ENCODE peak calls at places on chromosome 17, in nine cellular contexts. G is PC-9, X is astrocyte, U is mammary epithelial cell, R is hepatocyte, W is trophoblast cell, L is mesenchymal stem cell, J is fibroblast of lung, T is K562. C is an unnamed sample.

GRCh38 chr17:43556292-43556691 is 10.2 kb upstream of the ETV4 start:
- DNase-seq in G (peak; percentile 91), X (no peak), U (peak; percentile 77), R (peak; percentile 49), W (no peak), L (peak; percentile 76), J (peak; percentile 91), T (peak; percentile 93), C (peak; percentile 80)

GRCh38 chr17:82924214-82924613 is 84.4 kb upstream of the ZNF750 start:
- DNase-seq in G (no peak), X (no peak), U (no peak), R (no peak), W (no peak), L (no peak), J (no peak), T (no peak), C (no peak)

GRCh38 chr17:60641810-60642220 is 35.8 kb upstream of the BCAS3 start:
- DNase-seq in G (peak; percentile 49), X (peak; percentile 67), U (peak; percentile 59), R (peak; percentile 91), W (peak; percentile 54), L (peak; percentile 91), J (peak; percentile 90), T (peak; percentile 89), C (peak; percentile 85)

GRCh38 chr17:36934144-36934758 is 3.0 kb upstream of the LHX1 start:
- DNase-seq in G (no peak), X (no peak), U (no peak), R (no peak), W (no peak), L (no peak), J (no peak), T (no peak), C (peak; percentile 76)

GRCh38 chr17:4594406-4595349 is 10.3 kb downstream of the SMTNL2 start:
- DNase-seq in G (no peak), X (no peak), U (no peak), R (no peak), W (peak; percentile 33), L (no peak), J (no peak), T (peak; percentile 64), C (peak; percentile 90)

GRCh38 chr17:17025621-17026020 is 16.6 kb upstream of the MPRIP start:
- DNase-seq in G (no peak), X (no peak), U (no peak), R (no peak), W (no peak), L (no peak), J (no peak), T (no peak), C (peak; percentile 31)

GRCh38 chr17:61532818-61533217 is 58.2 kb downstream of the NACA2 start:
- DNase-seq in G (no peak), X (no peak), U (no peak), R (no peak), W (no peak), L (no peak), J (no peak), T (no peak), C (no peak)

GRCh38 chr17:62652251-62653001 is 25.0 kb downstream of the MRC2 start:
- DNase-seq in G (no peak), X (peak; percentile 73), U (peak; percentile 69), R (peak; percentile 29), W (no peak), L (peak; percentile 89), J (peak; percentile 63), T (no peak), C (peak; percentile 94)

GRCh38 chr17:75019146-75019545 is 6.7 kb downstream of the MRPL58 start:
- DNase-seq in G (no peak), X (no peak), U (no peak), R (no peak), W (no peak), L (no peak), J (no peak), T (no peak), C (no peak)

GRCh38 chr17:28735242-28735722 is 6.7 kb downstream of the NEK8 start:
- DNase-seq in G (peak; percentile 85), X (no peak), U (peak; percentile 60), R (no peak), W (no peak), L (no peak), J (no peak), T (peak; percentile 95), C (peak; percentile 83)

GRCh38 chr17:65660947-65661346 is 99.5 kb upstream of the AXIN2 start:
- DNase-seq in G (no peak), X (peak; percentile 36), U (no peak), R (no peak), W (no peak), L (peak; percentile 34), J (peak; percentile 57), T (peak; percentile 32), C (peak; percentile 42)

GRCh38 chr17:73640691-73641090 is 3.6 kb downstream of the SDK2 start:
- DNase-seq in G (no peak), X (no peak), U (no peak), R (no peak), W (no peak), L (no peak), J (no peak), T (no peak), C (no peak)

GRCh38 chr17:14488958-14489550 is 188.2 kb downstream of the HS3ST3B1 start:
- DNase-seq in G (no peak), X (no peak), U (no peak), R (no peak), W (no peak), L (peak; percentile 20), J (no peak), T (no peak), C (no peak)

DNA sequence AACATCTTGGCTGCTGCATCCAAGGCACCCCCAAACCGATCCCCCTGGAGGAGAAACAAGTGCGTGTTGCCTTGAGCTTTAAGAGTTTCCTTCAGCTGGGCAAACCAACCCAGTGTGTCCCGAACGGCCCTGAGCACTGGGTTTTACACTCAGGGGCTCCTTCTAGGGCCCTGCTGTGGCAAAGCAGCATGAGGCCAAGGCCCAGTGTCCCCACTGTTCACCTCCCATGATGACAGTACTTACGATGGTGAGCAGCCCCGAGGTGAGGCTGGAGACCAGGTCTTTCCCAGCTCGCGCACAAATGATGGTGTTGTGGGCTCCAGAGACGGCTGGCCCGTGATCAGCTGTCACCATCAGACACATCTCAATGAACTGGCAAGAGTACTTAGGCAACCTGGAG is 6.6 kb upstream of the KLHL11 start:
- DNase-seq in G (no peak), X (no peak), U (no peak), R (no peak), W (no peak), L (no peak), J (no peak), T (no peak), C (no peak)
- H2AFZ ChIP-seq in G (no peak overlapping the region), X (no peak overlapping the region), U (no peak overlapping the region), R (no peak overlapping the region), W (no peak overlapping the region), L (no peak overlapping the region), J (no peak overlapping the region), T (no peak overlapping the region), C (no peak overlapping the region)

GRCh38 chr17:1643999-1644492 is 1.5 kb downstream of the SCARF1 start:
- DNase-seq in G (no peak), X (no peak), U (no peak), R (no peak), W (no peak), L (no peak), J (no peak), T (no peak), C (peak; percentile 91)

GRCh38 chr17:1646199-1646875 is 805 bp upstream of the SCARF1 start:
- DNase-seq in G (no peak), X (no peak), U (no peak), R (no peak), W (no peak), L (no peak), J (no peak), T (no peak), C (peak; percentile 54)

GRCh38 chr17:1643293-1643998 is 2.1 kb downstream of the SCARF1 start:
- DNase-seq in G (peak; percentile 72), X (no peak), U (peak; percentile 61), R (peak; percentile 92), W (peak; percentile 52), L (no peak), J (no peak), T (no peak), C (peak; percentile 95)

GRCh38 chr17:1645207-1646171 is at the start of gene SCARF1:
- DNase-seq in G (no peak), X (no peak), U (no peak), R (no peak), W (no peak), L (peak; percentile 55), J (no peak), T (no peak), C (peak; percentile 85)

DNA sequence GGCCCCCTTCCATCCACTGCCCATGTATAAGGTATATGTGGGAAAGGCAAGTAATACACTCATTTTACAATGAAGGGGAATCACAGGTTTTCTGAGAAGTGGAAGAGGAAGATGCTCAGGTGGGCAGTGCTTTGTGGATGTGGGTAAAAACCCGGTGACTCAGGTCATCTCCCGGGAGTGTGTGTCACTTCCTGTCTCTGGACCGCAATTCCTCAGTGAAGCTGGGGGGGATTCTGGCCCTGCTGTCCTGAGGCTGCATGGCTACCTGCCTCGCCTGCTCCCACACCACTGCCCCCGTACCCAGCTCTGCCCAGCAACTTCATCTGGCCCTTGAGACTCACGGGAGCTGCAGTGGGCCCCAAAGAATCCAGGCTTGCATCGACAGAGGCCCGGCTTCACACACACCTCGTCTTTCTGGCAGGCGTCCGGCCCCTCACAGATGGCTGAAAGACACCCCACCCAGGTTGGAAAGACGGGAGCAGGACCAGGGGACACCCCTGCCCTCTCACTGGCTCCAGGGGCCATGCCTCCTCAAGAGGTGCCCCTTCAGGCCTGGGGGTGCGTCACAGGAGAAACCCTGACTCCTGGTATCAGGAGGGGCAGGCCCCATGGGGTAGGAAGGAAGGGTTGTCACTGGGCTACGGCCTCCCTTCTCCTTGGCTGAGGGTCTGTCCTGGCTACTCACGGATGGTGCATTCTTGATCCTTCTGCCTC is 882 bp downstream of the SCARF1 start:
- DNase-seq in G (no peak), X (no peak), U (peak; percentile 82), R (no peak), W (no peak), L (peak; percentile 69), J (no peak), T (no peak), C (peak; percentile 94)
- H2AFZ ChIP-seq in G (no peak overlapping the region), X (no peak overlapping the region), U (peak overlapping the region; percentile 69), R (no peak overlapping the region), W (no peak overlapping the region), L (no peak overlapping the region), J (no peak overlapping the region), T (no peak overlapping the region), C (no peak overlapping the region)

GRCh38 chr17:80851277-80851925 is 140.2 kb upstream of the CHMP6 start:
- DNase-seq in G (no peak), X (no peak), U (no peak), R (no peak), W (no peak), L (no peak), J (no peak), T (no peak), C (peak; percentile 56)
- H2AFZ ChIP-seq in G (no peak overlapping the region), X (no peak overlapping the region), U (no peak overlapping the region), R (no peak overlapping the region), W (no peak overlapping the region), L (no peak overlapping the region), J (no peak overlapping the region), T (no peak overlapping the region), C (no peak overlapping the region)

DNA sequence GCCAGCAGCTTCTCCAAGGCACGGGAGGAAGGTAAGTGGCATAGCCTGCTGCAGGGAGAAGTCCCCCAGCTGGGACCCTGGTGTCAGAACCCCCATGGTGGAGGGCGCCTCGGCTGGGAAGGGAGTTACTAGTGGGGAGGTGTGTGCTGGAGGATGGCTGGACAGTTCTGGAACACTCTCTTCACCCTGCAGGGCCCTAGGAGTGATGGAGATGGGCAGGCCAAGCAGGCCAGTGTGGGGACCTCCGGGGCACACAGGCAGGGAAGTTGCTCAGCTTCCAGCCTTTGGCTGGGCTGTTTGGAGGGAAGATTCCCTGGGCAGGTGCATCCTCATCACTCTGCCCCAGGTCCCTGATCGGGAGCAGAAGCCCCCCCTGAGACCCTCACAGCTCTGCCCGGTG is 696 bp downstream of the C17orf99 start:
- DNase-seq in G (no peak), X (no peak), U (no peak), R (no peak), W (no peak), L (no peak), J (no peak), T (no peak), C (no peak)
- H2AFZ ChIP-seq in G (no peak overlapping the region), X (no peak overlapping the region), U (no peak overlapping the region), R (no peak overlapping the region), W (no peak overlapping the region), L (no peak overlapping the region), J (no peak overlapping the region), T (peak overlapping the region; percentile 6), C (no peak overlapping the region)